ENCODE peak calls at places on chromosomes 6 and 20, in four cellular contexts. O is SJSA1, Q is sigmoid colon, N is mammary epithelial cell. K is an unnamed sample. For H3K27me3, the result is how much of the 10 kb centered on the place peaks cover.

GRCh38 chr6:11083491-11083890 is 10.1 kb upstream of the SMIM13 start:
- DNase-seq in O (no peak), Q (no peak), N (peak), K (peak)

GRCh38 chr6:132900849-132901248 is 86.5 kb downstream of the RPS12 start:
- DNase-seq in O (no peak), N (no peak), Q (no peak), K (no peak)

GRCh38 chr6:124747336-124747735 is 214.9 kb upstream of the RNF217 start:
- DNase-seq in O (no peak), Q (no peak), N (no peak), K (no peak)

GRCh38 chr20:32440069-32440757 is 82.1 kb downstream of the ASXL1 start:
- DNase-seq in O (no peak), N (no peak), Q (no peak), K (no peak)

GRCh38 chr6:12148841-12149240 is 136.7 kb downstream of the HIVEP1 start:
- DNase-seq in O (no peak), Q (no peak), N (no peak), K (peak)

GRCh38 chr6:48075181-48075580 is 35.8 kb downstream of the PTCHD4 start:
- DNase-seq in Q (no peak), N (no peak), O (no peak), K (no peak)

GRCh38 chr20:63091901-63092659 is 85.3 kb upstream of the BHLHE23 start:
- DNase-seq in O (peak), Q (peak), N (no peak), K (no peak)

GRCh38 chr6:38789256-38789655 is 74.1 kb downstream of the DNAH8 start:
- DNase-seq in Q (no peak), O (no peak), N (no peak), K (no peak)

GRCh38 chr6:50145125-50145524 is 95.4 kb upstream of the DEFB112 start:
- DNase-seq in N (no peak), O (no peak), Q (no peak), K (no peak)

GRCh38 chr6:70241031-70241430 is 61.9 kb downstream of the COL9A1 start:
- DNase-seq in N (no peak), Q (no peak), O (no peak), K (no peak)

GRCh38 chr6:16321341-16321710 is 82.9 kb downstream of the GMPR start:
- DNase-seq in Q (no peak), O (no peak), N (no peak), K (no peak)

GRCh38 chr6:34439442-34439841 is 13.6 kb upstream of the RPS10 start:
- DNase-seq in O (no peak), Q (no peak), N (no peak), K (no peak)

GRCh38 chr6:158784505-158784904 is 34.7 kb downstream of the EZR start:
- DNase-seq in Q (no peak), O (peak), N (peak), K (peak)

GRCh38 chr6:108735310-108735990 is 112.8 kb upstream of the ARMC2 start:
- DNase-seq in O (no peak), Q (no peak), N (peak), K (no peak)

GRCh38 chr20:36941403-36941835 is 10.1 kb downstream of the SAMHD1 start:
- DNase-seq in Q (no peak), N (no peak), O (no peak), K (no peak)

GRCh38 chr20:47440857-47441773 is 60.6 kb upstream of the NCOA3 start:
- DNase-seq in N (no peak), Q (no peak), O (no peak), K (no peak)

GRCh38 chr20:14384411-14384810 is 47.0 kb upstream of the FLRT3 start:
- DNase-seq in O (no peak), Q (no peak), N (no peak), K (no peak)

GRCh38 chr20:42181064-42181463 is 562.9 kb upstream of the CHD6 start:
- DNase-seq in N (no peak), O (no peak), Q (no peak), K (no peak)

GRCh38 chr6:124036384-124036783 is 232.7 kb downstream of the NKAIN2 start:
- DNase-seq in N (no peak), O (no peak), Q (no peak), K (no peak)

GRCh38 chr6:147169529-147169928 is 34.7 kb upstream of the STXBP5 start:
- DNase-seq in O (no peak), N (no peak), Q (no peak), K (no peak)

GRCh38 chr20:21515300-21516179 is 1.7 kb upstream of the NKX2-2 start:
- DNase-seq in O (peak), N (no peak), Q (no peak), K (no peak)

GRCh38 chr6:110103260-110103659 is 76.2 kb downstream of the WASF1 start:
- DNase-seq in O (no peak), Q (no peak), N (peak), K (no peak)

GRCh38 chr6:131920656-131921055 is 30.5 kb downstream of the CCN2 start:
- DNase-seq in N (no peak), O (no peak), Q (no peak), K (no peak)

GRCh38 chr6:35368038-35368887 is 25.9 kb downstream of the PPARD start:
- DNase-seq in N (peak), O (peak), Q (no peak), K (peak)

GRCh38 chr6:106085984-106086832 is at the start of gene PRDM1:
- DNase-seq in N (peak), O (peak), Q (peak), K (no peak)

GRCh38 chr6:70563540-70563939 is 3.2 kb upstream of the SDHAF4 start:
- DNase-seq in O (no peak), N (no peak), Q (no peak), K (peak)

GRCh38 chr6:47168176-47168575 is 126.0 kb upstream of the ADGRF1 start:
- DNase-seq in O (peak), N (peak), Q (no peak), K (peak)

GRCh38 chr6:143229402-143229801 is 168.7 kb downstream of the AIG1 start:
- DNase-seq in Q (no peak), O (no peak), N (no peak), K (no peak)

GRCh38 chr6:14877758-14878157 is 368.1 kb upstream of the JARID2 start:
- DNase-seq in N (no peak), Q (no peak), O (no peak), K (peak)

GRCh38 chr6:152893187-152893586 is 89.7 kb downstream of the FBXO5 start:
- DNase-seq in N (no peak), O (no peak), Q (no peak), K (no peak)
- H3K27me3 ChIP-seq in N (under half), O (under half), Q (under half), K (under half)

GRCh38 chr6:89313006-89313405 is 2.1 kb downstream of the GABRR2 start:
- DNase-seq in N (peak), Q (no peak), O (no peak), K (peak)

GRCh38 chr6:89315199-89315598 is at the start of gene GABRR2:
- DNase-seq in O (no peak), Q (no peak), N (no peak), K (no peak)

GRCh38 chr6:89314692-89315091 is 407 bp downstream of the GABRR2 start:
- DNase-seq in Q (no peak), O (no peak), N (no peak), K (no peak)

GRCh38 chr6:89320012-89320559 is 5.0 kb upstream of the GABRR2 start:
- DNase-seq in O (no peak), N (no peak), Q (no peak), K (no peak)

GRCh38 chr6:89317067-89317466 is 2.0 kb upstream of the GABRR2 start:
- DNase-seq in O (no peak), N (no peak), Q (no peak), K (no peak)
- H3K27ac ChIP-seq in O (no peak), N (no peak), Q (no peak), K (no peak)

GRCh38 chr6:169789146-169789943 is 37.9 kb downstream of the ERMARD start:
- DNase-seq in N (no peak), Q (no peak), O (peak), K (no peak)
- H3K4me3 ChIP-seq in N (no peak), Q (peak), O (no peak), K (peak)

GRCh38 chr6:84428300-84428907 is 201.0 kb upstream of the CEP162 start:
- DNase-seq in O (peak), N (peak), Q (no peak), K (peak)

GRCh38 chr6:84422380-84422968 is 195.0 kb upstream of the CEP162 start:
- DNase-seq in O (peak), Q (no peak), N (peak), K (peak)

GRCh38 chr6:84421031-84421430 is 193.6 kb upstream of the CEP162 start:
- DNase-seq in N (no peak), O (no peak), Q (no peak), K (no peak)

GRCh38 chr6:84426002-84426705 is 198.7 kb upstream of the CEP162 start:
- DNase-seq in O (no peak), N (no peak), Q (no peak), K (peak)

GRCh38 chr6:84424956-84425355 is 197.5 kb upstream of the CEP162 start:
- DNase-seq in Q (no peak), N (no peak), O (no peak), K (no peak)
- H3K27me3 ChIP-seq in Q (under half), N (under half), O (under half), K (under half)

GRCh38 chr6:28209753-28210535 is 15.1 kb upstream of the ZSCAN9 start:
- DNase-seq in O (no peak), Q (no peak), N (no peak), K (no peak)

GRCh38 chr6:28211840-28212509 is 13.1 kb upstream of the ZSCAN9 start:
- DNase-seq in Q (no peak), N (no peak), O (no peak), K (no peak)

GRCh38 chr6:28213213-28213523 is 11.9 kb upstream of the ZSCAN9 start:
- DNase-seq in Q (no peak), N (no peak), O (no peak), K (no peak)

GRCh38 chr6:28215425-28215824 is 9.7 kb upstream of the ZSCAN9 start:
- DNase-seq in N (no peak), O (no peak), Q (no peak), K (no peak)

DNA sequence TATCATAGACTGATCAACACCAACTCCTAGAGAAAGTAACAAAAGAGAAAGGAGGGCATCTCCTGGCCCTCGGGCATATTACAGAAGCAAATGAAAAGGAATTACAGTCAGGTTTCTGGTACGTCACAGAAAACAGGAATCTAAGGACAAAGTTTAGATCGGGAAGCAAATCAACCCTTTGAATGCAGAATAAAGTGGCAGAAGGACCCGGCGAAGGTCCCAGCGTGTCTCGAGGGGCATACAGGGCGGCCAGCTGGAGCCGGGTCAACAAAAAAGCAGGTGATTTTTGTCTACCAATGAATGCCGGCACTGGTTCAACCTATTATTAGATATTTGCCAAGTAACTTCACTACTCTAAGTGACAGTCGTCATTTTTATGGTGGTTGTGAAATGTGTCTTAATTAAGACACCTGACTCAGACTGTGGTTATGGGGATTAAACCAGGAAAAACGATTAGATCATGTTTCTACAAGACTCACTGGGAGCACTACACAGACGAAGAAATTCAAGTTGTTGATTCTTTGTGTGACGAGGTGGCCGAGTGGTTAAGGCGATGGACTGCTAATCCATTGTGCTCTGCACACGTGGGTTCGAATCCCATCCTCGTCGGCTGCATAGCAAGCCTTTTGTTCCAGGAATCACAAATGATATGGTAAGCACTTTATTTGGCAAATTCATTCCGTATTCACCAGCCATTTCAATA is 12.4 kb upstream of the ZSCAN9 start:
- DNase-seq in N (peak), Q (no peak), O (peak), K (peak)
- H3K27ac ChIP-seq in N (peak), Q (no peak), O (no peak), K (no peak)

GRCh38 chr6:163526356-163526755 is 111.8 kb downstream of the QKI start:
- DNase-seq in O (no peak), N (no peak), Q (no peak), K (no peak)

GRCh38 chr6:163516908-163517307 is 102.4 kb downstream of the QKI start:
- DNase-seq in Q (no peak), O (no peak), N (no peak), K (no peak)

GRCh38 chr6:163525926-163526325 is 111.4 kb downstream of the QKI start:
- DNase-seq in N (no peak), O (no peak), Q (no peak), K (no peak)

GRCh38 chr6:163522033-163522432 is 107.5 kb downstream of the QKI start:
- DNase-seq in O (no peak), Q (no peak), N (no peak), K (no peak)

DNA sequence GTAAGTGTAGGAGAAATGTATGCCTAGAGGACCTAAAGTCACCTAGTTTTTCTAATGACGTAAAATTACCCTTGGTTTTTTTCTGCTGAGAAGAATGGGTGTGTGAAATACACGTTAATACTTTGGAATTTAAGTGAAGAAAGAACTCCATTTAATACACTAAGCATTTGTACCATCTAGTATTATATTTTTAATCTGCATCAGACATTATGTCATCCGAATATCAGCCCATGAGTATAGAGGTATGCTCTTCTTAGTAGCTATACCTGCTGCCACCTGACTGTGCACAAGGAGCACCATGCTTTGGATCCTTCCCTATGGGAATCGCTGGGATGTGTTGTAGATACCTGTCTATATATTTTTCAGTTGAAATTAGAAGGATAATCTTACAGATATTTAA is 106.4 kb downstream of the QKI start:
- DNase-seq in N (no peak), O (no peak), Q (no peak), K (no peak)
- H3K4me3 ChIP-seq in N (no peak), O (no peak), Q (no peak), K (no peak)

DNA sequence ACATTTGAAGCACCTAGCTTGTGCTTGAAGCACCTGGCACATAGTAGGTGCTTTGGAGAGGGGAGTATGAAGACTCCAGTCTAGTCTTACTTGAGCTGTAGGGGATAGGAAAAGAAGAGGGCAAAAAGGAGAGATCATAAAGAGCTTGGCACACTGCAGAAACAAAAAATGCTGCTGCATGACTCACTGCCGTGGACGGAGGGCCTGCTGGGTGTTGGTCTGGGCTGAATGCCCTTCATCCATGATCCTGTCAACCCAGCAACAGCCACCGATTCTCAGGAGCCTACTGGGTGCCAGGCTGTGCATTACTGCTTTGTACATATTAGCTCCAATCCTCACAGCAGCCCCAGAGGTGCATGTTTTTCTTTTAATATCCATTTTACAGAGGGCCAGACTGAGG is 6.0 kb downstream of the PDYN start:
- DNase-seq in N (peak), O (no peak), Q (no peak), K (no peak)
- H3K27me3 ChIP-seq in N (under half), O (half or more), Q (under half), K (under half)

GRCh38 chr20:57934007-57934805 is 224.4 kb upstream of the PMEPA1 start:
- DNase-seq in N (no peak), Q (no peak), O (no peak), K (no peak)
- H3K27ac ChIP-seq in N (no peak), Q (no peak), O (no peak), K (no peak)

K was measured in brain microvascular endothelial cell.